ENCODE peak calls at places on chromosomes 6 and 20, in seven cellular contexts. One of them, this sample, is unnamed.

GRCh38 chr6:92681401-92681800 is 738.0 kb downstream of the EPHA7 start:
- DNase-seq in CD8-positive, alpha-beta T cell: no peak
- DNase-seq in transverse colon: no peak
- DNase-seq in adrenal gland: no peak
- DNase-seq in left lung: no peak
- DNase-seq in lower leg skin: no peak
- DNase-seq in effector memory CD4-positive, alpha-beta T cell: no peak
- DNase-seq in this sample: no peak

GRCh38 chr6:41181566-41181965 is 18.6 kb upstream of the TREM2 start:
- DNase-seq in CD8-positive, alpha-beta T cell: no peak
- DNase-seq in transverse colon: no peak
- DNase-seq in adrenal gland: no peak
- DNase-seq in left lung: no peak
- DNase-seq in lower leg skin: no peak
- DNase-seq in effector memory CD4-positive, alpha-beta T cell: no peak
- DNase-seq in this sample: no peak

GRCh38 chr6:136508701-136509387 is 41.4 kb downstream of the MAP7 start:
- DNase-seq in CD8-positive, alpha-beta T cell: no peak
- DNase-seq in transverse colon: no peak
- DNase-seq in adrenal gland: no peak
- DNase-seq in left lung: no peak
- DNase-seq in lower leg skin: no peak
- DNase-seq in effector memory CD4-positive, alpha-beta T cell: no peak
- DNase-seq in this sample: no peak

GRCh38 chr20:35311409-35311808 is 19.2 kb upstream of the FAM83C start:
- DNase-seq in CD8-positive, alpha-beta T cell: no peak
- DNase-seq in transverse colon: peak
- DNase-seq in adrenal gland: no peak
- DNase-seq in left lung: no peak
- DNase-seq in lower leg skin: no peak
- DNase-seq in effector memory CD4-positive, alpha-beta T cell: no peak
- DNase-seq in this sample: no peak

GRCh38 chr6:139027620-139028182 is 844 bp upstream of the ABRACL start:
- DNase-seq in CD8-positive, alpha-beta T cell: no peak
- DNase-seq in transverse colon: peak
- DNase-seq in adrenal gland: no peak
- DNase-seq in left lung: no peak
- DNase-seq in lower leg skin: peak
- DNase-seq in effector memory CD4-positive, alpha-beta T cell: peak
- DNase-seq in this sample: peak

GRCh38 chr20:22833851-22834250 is 201.3 kb upstream of the SSTR4 start:
- DNase-seq in CD8-positive, alpha-beta T cell: no peak
- DNase-seq in transverse colon: no peak
- DNase-seq in adrenal gland: no peak
- DNase-seq in left lung: no peak
- DNase-seq in lower leg skin: no peak
- DNase-seq in effector memory CD4-positive, alpha-beta T cell: no peak
- DNase-seq in this sample: no peak

GRCh38 chr6:168871535-168872106 is 382.0 kb downstream of the THBS2 start:
- DNase-seq in CD8-positive, alpha-beta T cell: no peak
- DNase-seq in transverse colon: no peak
- DNase-seq in adrenal gland: no peak
- DNase-seq in left lung: no peak
- DNase-seq in lower leg skin: peak
- DNase-seq in effector memory CD4-positive, alpha-beta T cell: no peak
- DNase-seq in this sample: peak

GRCh38 chr20:14783766-14784165 is 446.4 kb upstream of the FLRT3 start:
- DNase-seq in CD8-positive, alpha-beta T cell: no peak
- DNase-seq in transverse colon: no peak
- DNase-seq in adrenal gland: no peak
- DNase-seq in left lung: no peak
- DNase-seq in lower leg skin: no peak
- DNase-seq in effector memory CD4-positive, alpha-beta T cell: no peak
- DNase-seq in this sample: no peak

GRCh38 chr6:22664968-22665367 is 95.6 kb downstream of the HDGFL1 start:
- DNase-seq in CD8-positive, alpha-beta T cell: no peak
- DNase-seq in transverse colon: no peak
- DNase-seq in adrenal gland: no peak
- DNase-seq in left lung: no peak
- DNase-seq in lower leg skin: no peak
- DNase-seq in effector memory CD4-positive, alpha-beta T cell: no peak
- DNase-seq in this sample: no peak

GRCh38 chr6:90098025-90098474 is 198.6 kb downstream of the BACH2 start:
- DNase-seq in CD8-positive, alpha-beta T cell: no peak
- DNase-seq in transverse colon: peak
- DNase-seq in adrenal gland: peak
- DNase-seq in left lung: no peak
- DNase-seq in lower leg skin: peak
- DNase-seq in effector memory CD4-positive, alpha-beta T cell: no peak
- DNase-seq in this sample: peak

GRCh38 chr6:3911130-3911529 is 62.0 kb downstream of the FAM50B start:
- DNase-seq in CD8-positive, alpha-beta T cell: no peak
- DNase-seq in transverse colon: no peak
- DNase-seq in adrenal gland: no peak
- DNase-seq in left lung: no peak
- DNase-seq in lower leg skin: peak
- DNase-seq in effector memory CD4-positive, alpha-beta T cell: no peak
- DNase-seq in this sample: no peak

GRCh38 chr6:166989427-166990034 is 9.7 kb upstream of the CEP43 start:
- DNase-seq in CD8-positive, alpha-beta T cell: peak
- DNase-seq in transverse colon: no peak
- DNase-seq in adrenal gland: no peak
- DNase-seq in left lung: no peak
- DNase-seq in lower leg skin: no peak
- DNase-seq in effector memory CD4-positive, alpha-beta T cell: peak
- DNase-seq in this sample: peak

GRCh38 chr6:131062245-131063027 is 609 bp downstream of the EPB41L2 start:
- DNase-seq in CD8-positive, alpha-beta T cell: no peak
- DNase-seq in transverse colon: peak
- DNase-seq in adrenal gland: peak
- DNase-seq in left lung: peak
- DNase-seq in lower leg skin: peak
- DNase-seq in effector memory CD4-positive, alpha-beta T cell: no peak
- DNase-seq in this sample: peak

DNA sequence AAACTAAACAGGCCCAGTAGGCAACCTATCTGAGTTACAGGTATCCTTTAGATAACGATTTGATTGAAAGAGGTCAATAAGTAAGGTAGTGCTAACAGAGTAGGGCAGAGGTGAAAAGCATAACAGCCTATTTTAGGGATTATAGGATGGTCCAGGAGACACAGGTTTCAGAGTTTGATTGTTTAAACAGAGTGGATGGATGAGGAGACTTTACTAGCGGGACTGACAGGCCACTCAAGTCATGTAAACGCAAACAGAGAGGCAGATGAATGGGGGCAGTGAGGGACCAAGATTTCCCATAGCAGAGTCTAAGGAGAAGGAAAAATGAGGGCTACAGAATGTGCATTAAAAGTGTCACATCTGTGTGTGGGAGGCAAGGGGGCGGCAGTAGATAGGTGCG is 4.8 kb downstream of the NEDD9 start:
- DNase-seq in CD8-positive, alpha-beta T cell: no peak
- DNase-seq in transverse colon: no peak
- DNase-seq in adrenal gland: no peak
- DNase-seq in left lung: no peak
- DNase-seq in lower leg skin: no peak
- DNase-seq in effector memory CD4-positive, alpha-beta T cell: no peak
- DNase-seq in this sample: no peak
- H3K4me3 ChIP-seq in CD8-positive, alpha-beta T cell: no peak
- H3K4me3 ChIP-seq in transverse colon: no peak
- H3K4me3 ChIP-seq in adrenal gland: no peak
- H3K4me3 ChIP-seq in left lung: peak
- H3K4me3 ChIP-seq in lower leg skin: no peak
- H3K4me3 ChIP-seq in effector memory CD4-positive, alpha-beta T cell: no peak
- H3K4me3 ChIP-seq in this sample: no peak

GRCh38 chr6:27176096-27176495 is 71.4 kb upstream of the PRSS16 start:
- DNase-seq in CD8-positive, alpha-beta T cell: no peak
- DNase-seq in transverse colon: no peak
- DNase-seq in adrenal gland: no peak
- DNase-seq in left lung: no peak
- DNase-seq in lower leg skin: no peak
- DNase-seq in effector memory CD4-positive, alpha-beta T cell: no peak
- DNase-seq in this sample: no peak
- H3K4me3 ChIP-seq in CD8-positive, alpha-beta T cell: no peak
- H3K4me3 ChIP-seq in transverse colon: no peak
- H3K4me3 ChIP-seq in adrenal gland: no peak
- H3K4me3 ChIP-seq in left lung: peak
- H3K4me3 ChIP-seq in lower leg skin: no peak
- H3K4me3 ChIP-seq in effector memory CD4-positive, alpha-beta T cell: no peak
- H3K4me3 ChIP-seq in this sample: no peak

GRCh38 chr20:53579266-53579580 is 14.4 kb downstream of the ZNF217 start:
- DNase-seq in CD8-positive, alpha-beta T cell: no peak
- DNase-seq in transverse colon: no peak
- DNase-seq in adrenal gland: no peak
- DNase-seq in left lung: no peak
- DNase-seq in lower leg skin: no peak
- DNase-seq in effector memory CD4-positive, alpha-beta T cell: no peak
- DNase-seq in this sample: no peak
- H3K4me3 ChIP-seq in CD8-positive, alpha-beta T cell: peak
- H3K4me3 ChIP-seq in transverse colon: no peak
- H3K4me3 ChIP-seq in adrenal gland: no peak
- H3K4me3 ChIP-seq in left lung: peak
- H3K4me3 ChIP-seq in lower leg skin: no peak
- H3K4me3 ChIP-seq in effector memory CD4-positive, alpha-beta T cell: peak
- H3K4me3 ChIP-seq in this sample: no peak

GRCh38 chr6:24858154-24858801 is 59.6 kb upstream of the ARMH2 start:
- DNase-seq in CD8-positive, alpha-beta T cell: peak
- DNase-seq in transverse colon: peak
- DNase-seq in adrenal gland: no peak
- DNase-seq in left lung: no peak
- DNase-seq in lower leg skin: no peak
- DNase-seq in effector memory CD4-positive, alpha-beta T cell: peak
- DNase-seq in this sample: peak
- H3K4me3 ChIP-seq in CD8-positive, alpha-beta T cell: peak
- H3K4me3 ChIP-seq in transverse colon: no peak
- H3K4me3 ChIP-seq in adrenal gland: no peak
- H3K4me3 ChIP-seq in left lung: no peak
- H3K4me3 ChIP-seq in lower leg skin: no peak
- H3K4me3 ChIP-seq in effector memory CD4-positive, alpha-beta T cell: no peak
- H3K4me3 ChIP-seq in this sample: no peak

GRCh38 chr6:10415593-10416480 is 963 bp upstream of the TFAP2A start:
- DNase-seq in CD8-positive, alpha-beta T cell: no peak
- DNase-seq in transverse colon: no peak
- DNase-seq in adrenal gland: no peak
- DNase-seq in left lung: no peak
- DNase-seq in lower leg skin: no peak
- DNase-seq in effector memory CD4-positive, alpha-beta T cell: no peak
- DNase-seq in this sample: no peak

GRCh38 chr6:10418361-10418861 is 3.5 kb upstream of the TFAP2A start:
- DNase-seq in CD8-positive, alpha-beta T cell: no peak
- DNase-seq in transverse colon: no peak
- DNase-seq in adrenal gland: no peak
- DNase-seq in left lung: no peak
- DNase-seq in lower leg skin: no peak
- DNase-seq in effector memory CD4-positive, alpha-beta T cell: no peak
- DNase-seq in this sample: no peak

GRCh38 chr6:10417681-10418104 is 2.8 kb upstream of the TFAP2A start:
- DNase-seq in CD8-positive, alpha-beta T cell: no peak
- DNase-seq in transverse colon: no peak
- DNase-seq in adrenal gland: no peak
- DNase-seq in left lung: no peak
- DNase-seq in lower leg skin: no peak
- DNase-seq in effector memory CD4-positive, alpha-beta T cell: no peak
- DNase-seq in this sample: no peak

GRCh38 chr6:10416516-10416862 is 1.6 kb upstream of the TFAP2A start:
- DNase-seq in CD8-positive, alpha-beta T cell: no peak
- DNase-seq in transverse colon: no peak
- DNase-seq in adrenal gland: no peak
- DNase-seq in left lung: no peak
- DNase-seq in lower leg skin: no peak
- DNase-seq in effector memory CD4-positive, alpha-beta T cell: no peak
- DNase-seq in this sample: no peak

GRCh38 chr6:10416863-10417641 is 2.2 kb upstream of the TFAP2A start:
- DNase-seq in CD8-positive, alpha-beta T cell: no peak
- DNase-seq in transverse colon: no peak
- DNase-seq in adrenal gland: no peak
- DNase-seq in left lung: peak
- DNase-seq in lower leg skin: no peak
- DNase-seq in effector memory CD4-positive, alpha-beta T cell: no peak
- DNase-seq in this sample: no peak
- H3K4me3 ChIP-seq in CD8-positive, alpha-beta T cell: no peak
- H3K4me3 ChIP-seq in transverse colon: no peak
- H3K4me3 ChIP-seq in adrenal gland: no peak
- H3K4me3 ChIP-seq in left lung: peak
- H3K4me3 ChIP-seq in lower leg skin: peak
- H3K4me3 ChIP-seq in effector memory CD4-positive, alpha-beta T cell: peak
- H3K4me3 ChIP-seq in this sample: no peak

DNA sequence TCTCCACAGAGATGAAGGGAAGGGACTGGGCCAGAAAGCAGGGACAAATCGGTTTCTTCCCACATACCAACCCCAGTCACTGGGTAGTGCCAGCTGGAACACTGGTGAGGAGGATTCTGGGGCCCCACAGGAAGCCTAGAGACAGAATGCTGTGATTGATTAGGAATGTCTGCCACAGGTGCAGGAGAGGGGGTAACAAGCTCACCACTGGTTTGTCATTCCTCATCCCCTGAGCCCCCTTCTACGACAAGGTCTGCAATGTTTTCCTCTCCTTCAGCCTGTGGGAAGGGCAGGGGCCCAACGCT is 89.8 kb downstream of the PREX1 start:
- DNase-seq in CD8-positive, alpha-beta T cell: no peak
- DNase-seq in transverse colon: no peak
- DNase-seq in adrenal gland: no peak
- DNase-seq in left lung: no peak
- DNase-seq in lower leg skin: no peak
- DNase-seq in effector memory CD4-positive, alpha-beta T cell: no peak
- DNase-seq in this sample: no peak
- H3K4me3 ChIP-seq in CD8-positive, alpha-beta T cell: no peak
- H3K4me3 ChIP-seq in transverse colon: no peak
- H3K4me3 ChIP-seq in adrenal gland: no peak
- H3K4me3 ChIP-seq in left lung: no peak
- H3K4me3 ChIP-seq in lower leg skin: no peak
- H3K4me3 ChIP-seq in effector memory CD4-positive, alpha-beta T cell: no peak
- H3K4me3 ChIP-seq in this sample: no peak

DNA sequence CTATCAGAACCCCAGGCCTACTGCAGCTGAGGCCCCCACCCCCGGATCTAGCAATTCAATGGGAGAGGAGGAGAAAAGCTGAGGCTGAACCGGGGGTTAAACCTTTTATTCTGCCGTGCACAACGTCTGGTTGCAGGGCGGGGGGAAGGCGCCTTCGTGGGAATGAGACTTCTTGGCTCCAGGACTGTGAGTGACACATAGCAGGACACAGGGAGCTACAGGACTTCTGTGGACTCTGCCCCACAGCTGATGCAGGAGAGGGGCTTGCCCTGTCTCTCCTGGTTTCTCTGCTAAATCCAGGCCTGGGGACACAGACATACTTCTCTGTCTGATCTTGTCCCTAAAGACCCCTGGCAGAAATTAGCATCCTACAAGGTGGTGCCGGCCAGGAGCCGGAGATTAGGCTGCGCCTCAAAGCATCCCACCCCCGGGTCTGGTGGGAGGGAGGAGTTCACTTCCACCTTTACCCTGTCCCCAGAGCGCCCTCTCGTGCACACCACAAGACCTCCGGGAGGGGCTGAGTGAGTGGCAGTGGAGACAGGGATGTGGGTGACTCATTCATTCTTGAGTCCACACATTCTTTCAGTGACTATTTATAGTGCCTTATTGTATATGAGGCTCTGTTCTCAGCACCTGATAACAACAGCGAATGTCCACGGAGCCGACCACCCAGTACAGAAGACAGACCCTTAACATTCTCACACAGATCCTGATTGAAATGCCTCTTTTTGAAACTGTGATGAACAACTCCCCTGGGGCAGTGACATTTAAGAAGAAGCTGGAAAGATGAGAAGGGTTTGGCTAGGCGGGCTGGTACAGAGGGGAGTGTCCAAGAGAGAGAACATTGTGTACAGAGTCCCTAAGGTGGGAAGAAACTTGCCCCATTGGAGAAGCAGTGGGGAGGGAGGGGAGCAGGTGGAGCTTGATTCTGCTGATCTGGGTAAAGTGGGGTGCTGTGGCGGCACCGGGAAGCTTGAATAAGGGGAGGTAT is 38.9 kb downstream of the GMPR start:
- DNase-seq in CD8-positive, alpha-beta T cell: no peak
- DNase-seq in transverse colon: peak
- DNase-seq in adrenal gland: peak
- DNase-seq in left lung: peak
- DNase-seq in lower leg skin: peak
- DNase-seq in effector memory CD4-positive, alpha-beta T cell: no peak
- DNase-seq in this sample: peak
- H3K4me3 ChIP-seq in CD8-positive, alpha-beta T cell: no peak
- H3K4me3 ChIP-seq in transverse colon: no peak
- H3K4me3 ChIP-seq in adrenal gland: no peak
- H3K4me3 ChIP-seq in left lung: no peak
- H3K4me3 ChIP-seq in lower leg skin: no peak
- H3K4me3 ChIP-seq in effector memory CD4-positive, alpha-beta T cell: no peak
- H3K4me3 ChIP-seq in this sample: no peak

This sample was measured in thyroid gland.